ENCODE peak calls at places on chromosomes 6 and 20, in four cellular contexts. Y is HT1080; M is iPS-NIHi11; U is stimulated activated CD8-positive, alpha-beta memory T cell treated with anti-CD3 and anti-CD28 coated beads, Interleukin-15, amount 100 ng/mL, for 24 hours. X is an unnamed sample.

GRCh38 chr6:31660224-31660997 is at the start of gene C6orf47:
- DNase-seq in M (peak), Y (peak), U (peak), X (peak)

GRCh38 chr6:79802657-79803310 is 144.6 kb downstream of the ELOVL4 start:
- DNase-seq in M (no peak), U (no peak), Y (no peak), X (no peak)

GRCh38 chr6:149153100-149153499 is 164.4 kb upstream of the TAB2 start:
- DNase-seq in U (no peak), M (no peak), Y (no peak), X (no peak)

GRCh38 chr20:24438331-24438730 is 31.1 kb upstream of the SYNDIG1 start:
- DNase-seq in U (no peak), Y (no peak), M (no peak), X (no peak)

GRCh38 chr20:12395404-12396159 is 477.9 kb downstream of the BTBD3 start:
- DNase-seq in Y (no peak), M (no peak), U (no peak), X (peak)

GRCh38 chr20:59391975-59392374 is 91.6 kb downstream of the EDN3 start:
- DNase-seq in M (peak), U (no peak), Y (no peak), X (no peak)

GRCh38 chr6:32148722-32149576 is 2.8 kb downstream of the PRRT1 start:
- DNase-seq in U (peak), Y (no peak), M (peak), X (peak)

GRCh38 chr20:54078296-54078695 is 7.9 kb upstream of the BCAS1 start:
- DNase-seq in Y (peak), U (no peak), M (no peak), X (no peak)